ENCODE peak calls at places on chromosomes 6 and 20, in seven cellular contexts. One of them, this sample, is unnamed.

GRCh38 chr6:41789937-41790502 is 2.5 kb downstream of the TOMM6 start:
- DNase-seq in cardiac muscle cell: no peak
- DNase-seq in stimulated activated CD4-positive, alpha-beta T cell treated with anti-CD3 and anti-CD28 coated beads, Interleukin-2, amount 100 ng/mL, for 24 hours: no peak
- DNase-seq in GM23248: no peak
- DNase-seq in psoas muscle: no peak
- DNase-seq in body of pancreas: no peak
- DNase-seq in NCI-H1694: no peak
- DNase-seq in this sample: no peak

GRCh38 chr20:56249244-56249955 is 868 bp downstream of the MC3R start:
- DNase-seq in cardiac muscle cell: no peak
- DNase-seq in stimulated activated CD4-positive, alpha-beta T cell treated with anti-CD3 and anti-CD28 coated beads, Interleukin-2, amount 100 ng/mL, for 24 hours: no peak
- DNase-seq in GM23248: peak; percentile 30
- DNase-seq in psoas muscle: peak; percentile 46
- DNase-seq in body of pancreas: peak; percentile 26
- DNase-seq in NCI-H1694: no peak
- DNase-seq in this sample: peak; percentile 63

GRCh38 chr6:158290659-158291058 is 21.6 kb upstream of the TULP4 start:
- DNase-seq in cardiac muscle cell: no peak
- DNase-seq in stimulated activated CD4-positive, alpha-beta T cell treated with anti-CD3 and anti-CD28 coated beads, Interleukin-2, amount 100 ng/mL, for 24 hours: peak; percentile 59
- DNase-seq in GM23248: no peak
- DNase-seq in psoas muscle: no peak
- DNase-seq in body of pancreas: no peak
- DNase-seq in NCI-H1694: no peak
- DNase-seq in this sample: no peak

GRCh38 chr20:2742934-2743559 is 50.5 kb downstream of the EBF4 start:
- DNase-seq in cardiac muscle cell: peak; percentile 85
- DNase-seq in stimulated activated CD4-positive, alpha-beta T cell treated with anti-CD3 and anti-CD28 coated beads, Interleukin-2, amount 100 ng/mL, for 24 hours: peak; percentile 77
- DNase-seq in GM23248: peak; percentile 80
- DNase-seq in psoas muscle: no peak
- DNase-seq in body of pancreas: peak; percentile 69
- DNase-seq in NCI-H1694: peak; percentile 50
- DNase-seq in this sample: peak; percentile 75

GRCh38 chr6:153735761-153736160 is 303.3 kb upstream of the OPRM1 start:
- DNase-seq in cardiac muscle cell: no peak
- DNase-seq in stimulated activated CD4-positive, alpha-beta T cell treated with anti-CD3 and anti-CD28 coated beads, Interleukin-2, amount 100 ng/mL, for 24 hours: no peak
- DNase-seq in GM23248: no peak
- DNase-seq in psoas muscle: no peak
- DNase-seq in body of pancreas: no peak
- DNase-seq in NCI-H1694: no peak
- DNase-seq in this sample: no peak

GRCh38 chr6:164108869-164109769 is 694.6 kb downstream of the QKI start:
- DNase-seq in cardiac muscle cell: no peak
- DNase-seq in stimulated activated CD4-positive, alpha-beta T cell treated with anti-CD3 and anti-CD28 coated beads, Interleukin-2, amount 100 ng/mL, for 24 hours: no peak
- DNase-seq in GM23248: peak; percentile 35
- DNase-seq in psoas muscle: peak; percentile 98
- DNase-seq in body of pancreas: peak; percentile 20
- DNase-seq in NCI-H1694: peak; percentile 7
- DNase-seq in this sample: no peak

GRCh38 chr6:53794073-53794719 is 609 bp upstream of the LRRC1 start:
- DNase-seq in cardiac muscle cell: peak; percentile 60
- DNase-seq in stimulated activated CD4-positive, alpha-beta T cell treated with anti-CD3 and anti-CD28 coated beads, Interleukin-2, amount 100 ng/mL, for 24 hours: peak; percentile 52
- DNase-seq in GM23248: peak; percentile 92
- DNase-seq in psoas muscle: peak; percentile 54
- DNase-seq in body of pancreas: peak; percentile 72
- DNase-seq in NCI-H1694: peak; percentile 63
- DNase-seq in this sample: peak; percentile 78

GRCh38 chr6:32439708-32440214 is at the start of gene HLA-DRA:
- DNase-seq in cardiac muscle cell: peak; percentile 56
- DNase-seq in stimulated activated CD4-positive, alpha-beta T cell treated with anti-CD3 and anti-CD28 coated beads, Interleukin-2, amount 100 ng/mL, for 24 hours: no peak
- DNase-seq in GM23248: peak; percentile 57
- DNase-seq in psoas muscle: no peak
- DNase-seq in body of pancreas: no peak
- DNase-seq in NCI-H1694: peak; percentile 23
- DNase-seq in this sample: peak; percentile 83

GRCh38 chr6:45423901-45424627 is 46.3 kb upstream of the SUPT3H start:
- DNase-seq in cardiac muscle cell: peak; percentile 59
- DNase-seq in stimulated activated CD4-positive, alpha-beta T cell treated with anti-CD3 and anti-CD28 coated beads, Interleukin-2, amount 100 ng/mL, for 24 hours: peak; percentile 32
- DNase-seq in GM23248: no peak
- DNase-seq in psoas muscle: peak; percentile 59
- DNase-seq in body of pancreas: peak; percentile 26
- DNase-seq in NCI-H1694: no peak
- DNase-seq in this sample: no peak

GRCh38 chr6:127832381-127832780 is 68.5 kb downstream of the THEMIS start:
- DNase-seq in cardiac muscle cell: no peak
- DNase-seq in stimulated activated CD4-positive, alpha-beta T cell treated with anti-CD3 and anti-CD28 coated beads, Interleukin-2, amount 100 ng/mL, for 24 hours: no peak
- DNase-seq in GM23248: peak; percentile 8
- DNase-seq in psoas muscle: no peak
- DNase-seq in body of pancreas: no peak
- DNase-seq in NCI-H1694: no peak
- DNase-seq in this sample: no peak

GRCh38 chr6:157143171-157143884 is 180.0 kb downstream of the TMEM242 start:
- DNase-seq in cardiac muscle cell: peak; percentile 56
- DNase-seq in stimulated activated CD4-positive, alpha-beta T cell treated with anti-CD3 and anti-CD28 coated beads, Interleukin-2, amount 100 ng/mL, for 24 hours: no peak
- DNase-seq in GM23248: peak; percentile 87
- DNase-seq in psoas muscle: no peak
- DNase-seq in body of pancreas: no peak
- DNase-seq in NCI-H1694: peak; percentile 81
- DNase-seq in this sample: no peak

GRCh38 chr20:25460591-25461280 is 53.3 kb downstream of the GINS1 start:
- DNase-seq in cardiac muscle cell: no peak
- DNase-seq in stimulated activated CD4-positive, alpha-beta T cell treated with anti-CD3 and anti-CD28 coated beads, Interleukin-2, amount 100 ng/mL, for 24 hours: no peak
- DNase-seq in GM23248: no peak
- DNase-seq in psoas muscle: no peak
- DNase-seq in body of pancreas: no peak
- DNase-seq in NCI-H1694: no peak
- DNase-seq in this sample: no peak